ENCODE peak calls at places on chromosomes 12 and 14, in six cellular contexts. I, B, A, Y, M and S are unnamed samples.

GRCh38 chr12:101939856-101940265 is 62.5 kb downstream of the DRAM1 start:
- DNase-seq in Y (peak; percentile 74), I (peak; percentile 13), A (peak; percentile 1), B (peak; percentile 49), M (peak; percentile 13), S (peak; percentile 51)

GRCh38 chr12:49664591-49665146 is 41.3 kb downstream of the PRPF40B start:
- DNase-seq in I (no peak), B (no peak), Y (no peak), A (no peak), M (no peak), S (no peak)

GRCh38 chr12:54143233-54143986 is 45.4 kb downstream of the SMUG1 start:
- DNase-seq in Y (no peak), B (no peak), A (no peak), M (no peak), I (no peak), S (no peak)

GRCh38 chr14:54637829-54638446 is 71.0 kb downstream of the SAMD4A start:
- DNase-seq in Y (no peak), I (no peak), M (no peak), B (no peak), A (no peak), S (no peak)

GRCh38 chr12:232731-233614 is 19.0 kb upstream of the SLC6A12 start:
- DNase-seq in I (no peak), M (no peak), A (no peak), Y (no peak), B (no peak), S (no peak)

GRCh38 chr14:58663494-58664111 is 25.8 kb downstream of the DACT1 start:
- DNase-seq in B (no peak), M (no peak), I (no peak), A (no peak), Y (no peak), S (peak; percentile 19)

GRCh38 chr14:96081767-96082400 is 42.7 kb downstream of the C14orf132 start:
- DNase-seq in I (no peak), Y (no peak), A (no peak), M (no peak), B (no peak), S (no peak)

GRCh38 chr14:100124551-100125088 is 34.8 kb downstream of the DEGS2 start:
- DNase-seq in I (no peak), M (no peak), A (no peak), B (no peak), Y (no peak), S (no peak)

GRCh38 chr12:130557876-130558770 is 158.0 kb downstream of the RIMBP2 start:
- DNase-seq in I (no peak), M (no peak), Y (peak; percentile 32), A (no peak), B (no peak), S (no peak)

GRCh38 chr14:31802838-31803237 is 241.6 kb downstream of the NUBPL start:
- DNase-seq in Y (no peak), M (no peak), I (no peak), A (no peak), B (no peak), S (no peak)

GRCh38 chr12:60144395-60144794 is 548.6 kb downstream of the SLC16A7 start:
- DNase-seq in I (no peak), M (no peak), Y (no peak), B (no peak), A (no peak), S (no peak)

GRCh38 chr12:60394680-60395079 is 798.9 kb downstream of the SLC16A7 start:
- DNase-seq in Y (no peak), A (no peak), I (no peak), M (no peak), B (no peak), S (peak; percentile 64)

GRCh38 chr12:47891356-47891755 is 13.4 kb downstream of the VDR start:
- DNase-seq in A (no peak), Y (no peak), I (no peak), M (no peak), B (no peak), S (no peak)

GRCh38 chr12:105474672-105475071 is 144.2 kb downstream of the C12orf75 start:
- DNase-seq in A (no peak), I (no peak), B (no peak), M (no peak), Y (peak; percentile 28), S (peak; percentile 26)

GRCh38 chr14:21092147-21093011 is 6.1 kb downstream of the ZNF219 start:
- DNase-seq in B (peak; percentile 96), A (peak; percentile 78), I (peak; percentile 91), M (peak; percentile 85), Y (peak; percentile 67), S (no peak)

GRCh38 chr12:94644141-94644575 is 6.2 kb downstream of the TMCC3 start:
- DNase-seq in Y (no peak), B (no peak), I (no peak), A (no peak), M (no peak), S (peak; percentile 61)

GRCh38 chr12:9872743-9873142 is 3.6 kb upstream of the CLEC2B start:
- DNase-seq in I (no peak), M (no peak), B (no peak), A (no peak), Y (no peak), S (peak; percentile 24)

GRCh38 chr12:203462-204260 is 10.3 kb downstream of the SLC6A12 start:
- DNase-seq in Y (no peak), M (no peak), A (no peak), I (no peak), B (no peak), S (no peak)

GRCh38 chr12:54140958-54141388 is 47.8 kb downstream of the SMUG1 start:
- DNase-seq in I (no peak), M (no peak), Y (no peak), A (no peak), B (no peak), S (no peak)

GRCh38 chr12:73221836-73222235 is 949.7 kb downstream of the TRHDE start:
- DNase-seq in Y (no peak), M (no peak), A (no peak), B (no peak), I (no peak), S (no peak)